ENCODE peak calls at places on chromosomes 13 and 19, in nine cellular contexts. K is progenitor cell of endocrine pancreas; G is heart right ventricle; O is hepatic stellate cell; V is stimulated activated CD4-positive, alpha-beta T cell treated with anti-CD3 and anti-CD28 coated beads, Interleukin-2, amount 100 ng/mL, for 48 hours; E is Daoy; P is fibroblast of lung; T is T-helper 1 cell; F is spleen. Z is an unnamed sample.
A peak's percentile ranks its signal among the peaks of the same experiment; 100 is the strongest.

GRCh38 chr13:113616991-113617749 is 32.6 kb downstream of the TFDP1 start:
- DNase-seq in K (no peak), G (no peak), O (no peak), V (no peak), E (peak; percentile 17), P (peak; percentile 73), T (no peak), F (no peak), Z (peak; percentile 33)

GRCh38 chr19:33551676-33552075 is 30.1 kb upstream of the PEPD start:
- DNase-seq in K (no peak), G (no peak), O (no peak), V (no peak), E (no peak), P (no peak), T (no peak), F (peak; percentile 41), Z (no peak)

GRCh38 chr19:16039081-16039480 is 37.2 kb upstream of the TPM4 start:
- DNase-seq in K (no peak), G (no peak), O (no peak), V (no peak), E (no peak), P (no peak), T (no peak), F (no peak), Z (no peak)

GRCh38 chr13:43653980-43654379 is 132.8 kb downstream of the ENOX1 start:
- DNase-seq in K (no peak), G (no peak), O (no peak), V (no peak), E (no peak), P (no peak), T (no peak), F (no peak), Z (no peak)

GRCh38 chr13:39876258-39876657 is 220.8 kb downstream of the COG6 start:
- DNase-seq in K (no peak), G (no peak), O (peak; percentile 60), V (no peak), E (peak; percentile 87), P (peak; percentile 91), T (no peak), F (no peak), Z (peak; percentile 12)

GRCh38 chr13:51251480-51251879 is 29.3 kb downstream of the FAM124A start:
- DNase-seq in K (no peak), G (no peak), O (no peak), V (no peak), E (no peak), P (no peak), T (no peak), F (no peak), Z (no peak)

GRCh38 chr13:59166174-59166573 is 997.6 kb downstream of the DIAPH3 start:
- DNase-seq in K (no peak), G (no peak), O (no peak), V (no peak), E (no peak), P (no peak), T (no peak), F (no peak), Z (no peak)

GRCh38 chr13:27379694-27380596 is 44.5 kb upstream of the GTF3A start:
- DNase-seq in K (peak; percentile 74), G (no peak), O (peak; percentile 51), V (peak; percentile 57), E (peak; percentile 67), P (peak; percentile 18), T (peak; percentile 48), F (no peak), Z (peak; percentile 48)

GRCh38 chr19:18160441-18160791 is 7.5 kb downstream of the PIK3R2 start:
- DNase-seq in K (no peak), G (no peak), O (no peak), V (no peak), E (no peak), P (no peak), T (no peak), F (peak; percentile 64), Z (no peak)

GRCh38 chr13:43110036-43110435 is 86.7 kb downstream of the DNAJC15 start:
- DNase-seq in K (no peak), G (no peak), O (no peak), V (no peak), E (no peak), P (no peak), T (no peak), F (no peak), Z (no peak)

GRCh38 chr19:50728084-50728737 is 5.0 kb downstream of the CLEC11A start:
- DNase-seq in K (peak; percentile 69), G (peak; percentile 75), O (peak; percentile 59), V (peak; percentile 69), E (peak; percentile 71), P (peak; percentile 33), T (peak; percentile 84), F (no peak), Z (no peak)

GRCh38 chr19:35363711-35364425 is 5.6 kb downstream of the FFAR3 start:
- DNase-seq in K (no peak), G (no peak), O (no peak), V (no peak), E (no peak), P (no peak), T (no peak), F (no peak), Z (no peak)

GRCh38 chr13:20387441-20387971 is 138.2 kb downstream of the CRYL1 start:
- DNase-seq in K (no peak), G (no peak), O (no peak), V (no peak), E (no peak), P (peak; percentile 61), T (no peak), F (no peak), Z (no peak)

GRCh38 chr13:32134991-32135390 is 103.4 kb downstream of the FRY start:
- DNase-seq in K (no peak), G (no peak), O (peak; percentile 41), V (no peak), E (no peak), P (peak; percentile 41), T (no peak), F (no peak), Z (no peak)

GRCh38 chr13:102386461-102386860 is 15.4 kb downstream of the FGF14 start:
- DNase-seq in K (no peak), G (no peak), O (no peak), V (no peak), E (no peak), P (no peak), T (no peak), F (no peak), Z (no peak)

GRCh38 chr19:49875801-49876421 is 1.2 kb downstream of the AKT1S1 start:
- DNase-seq in K (peak; percentile 41), G (peak; percentile 72), O (peak; percentile 53), V (peak; percentile 42), E (peak; percentile 62), P (no peak), T (peak; percentile 63), F (peak; percentile 94), Z (peak; percentile 74)

GRCh38 chr13:49020940-49021548 is 45.3 kb downstream of the FNDC3A start:
- DNase-seq in K (no peak), G (no peak), O (no peak), V (no peak), E (no peak), P (peak; percentile 46), T (no peak), F (no peak), Z (no peak)

GRCh38 chr13:46593403-46593802 is 40.4 kb downstream of the LRCH1 start:
- DNase-seq in K (no peak), G (no peak), O (no peak), V (peak; percentile 30), E (no peak), P (no peak), T (peak; percentile 80), F (no peak), Z (no peak)

GRCh38 chr19:17183271-17183757 is 31.8 kb upstream of the USE1 start:
- DNase-seq in K (no peak), G (no peak), O (no peak), V (peak; percentile 19), E (no peak), P (no peak), T (no peak), F (peak; percentile 85), Z (no peak)

GRCh38 chr19:11560404-11560988 is 1.5 kb upstream of the ELOF1 start:
- DNase-seq in K (peak; percentile 21), G (peak; percentile 58), O (peak; percentile 76), V (peak; percentile 51), E (peak; percentile 76), P (peak; percentile 59), T (peak; percentile 82), F (no peak), Z (peak; percentile 74)

GRCh38 chr19:10193666-10194499 is 870 bp downstream of the DNMT1 start:
- DNase-seq in K (peak; percentile 16), G (no peak), O (peak; percentile 57), V (peak; percentile 40), E (peak; percentile 69), P (peak; percentile 67), T (no peak), F (peak; percentile 89), Z (peak; percentile 74)

GRCh38 chr13:25973085-25973484 is 78.7 kb downstream of the SHISA2 start:
- DNase-seq in K (no peak), G (no peak), O (no peak), V (no peak), E (no peak), P (no peak), T (no peak), F (peak; percentile 54), Z (no peak)

GRCh38 chr13:75357576-75358295 is 124.2 kb downstream of the TBC1D4 start:
- DNase-seq in K (no peak), G (no peak), O (peak; percentile 46), V (peak; percentile 50), E (peak; percentile 75), P (peak; percentile 66), T (peak; percentile 49), F (no peak), Z (peak; percentile 12)

GRCh38 chr13:92802776-92803175 is 423.8 kb upstream of the GPC6 start:
- DNase-seq in K (no peak), G (no peak), O (no peak), V (no peak), E (no peak), P (peak; percentile 79), T (no peak), F (no peak), Z (no peak)

GRCh38 chr13:37715606-37716015 is 117.0 kb upstream of the POSTN start:
- DNase-seq in K (no peak), G (no peak), O (peak; percentile 8), V (no peak), E (no peak), P (peak; percentile 92), T (no peak), F (no peak), Z (peak; percentile 40)

GRCh38 chr19:30228113-30228725 is 144.0 kb upstream of the ZNF536 start:
- DNase-seq in K (no peak), G (no peak), O (no peak), V (no peak), E (peak; percentile 74), P (no peak), T (no peak), F (no peak), Z (no peak)

GRCh38 chr13:76723551-76724232 is 162.5 kb downstream of the KCTD12 start:
- DNase-seq in K (no peak), G (peak; percentile 12), O (peak; percentile 3), V (no peak), E (peak; percentile 55), P (peak; percentile 89), T (no peak), F (no peak), Z (peak; percentile 6)

GRCh38 chr13:85241045-85241444 is 558.2 kb downstream of the SLITRK6 start:
- DNase-seq in K (no peak), G (no peak), O (no peak), V (no peak), E (peak; percentile 35), P (peak; percentile 80), T (no peak), F (no peak), Z (no peak)

GRCh38 chr19:40601061-40601973 is at the start of gene LTBP4:
- DNase-seq in K (no peak), G (peak; percentile 75), O (peak; percentile 57), V (no peak), E (peak; percentile 72), P (peak; percentile 42), T (no peak), F (peak; percentile 82), Z (no peak)

GRCh38 chr13:37023871-37024270 is 23.3 kb downstream of the EXOSC8 start:
- DNase-seq in K (no peak), G (no peak), O (no peak), V (no peak), E (peak; percentile 0), P (peak; percentile 57), T (no peak), F (no peak), Z (no peak)

GRCh38 chr13:72599148-72599743 is 128.2 kb downstream of the MZT1 start:
- DNase-seq in K (no peak), G (no peak), O (no peak), V (no peak), E (no peak), P (no peak), T (no peak), F (no peak), Z (no peak)

Z was measured in HTR-8/SVneo.